ENCODE peak calls at places on chromosomes 2 and 18, in six cellular contexts. One of them, this sample, is unnamed.

GRCh38 chr2:179226961-179227259 is 37.7 kb downstream of the SESTD1 start:
- DNase-seq in lung: no peak
- DNase-seq in hippocampal formation: no peak
- DNase-seq in epithelial cell of proximal tubule: no peak
- DNase-seq in activated CD4-positive, alpha-beta T cell treated with anti-CD3 and anti-CD28 coated beads, Interleukin-2, amount 50 U/mL, for 4 hours: no peak
- DNase-seq in progenitor cell of endocrine pancreas: no peak
- DNase-seq in this sample: no peak

GRCh38 chr2:9757430-9758287 is 85.6 kb upstream of the TAF1B start:
- DNase-seq in epithelial cell of proximal tubule: no peak
- DNase-seq in hippocampal formation: peak; percentile 54
- DNase-seq in progenitor cell of endocrine pancreas: no peak
- DNase-seq in lung: no peak
- DNase-seq in activated CD4-positive, alpha-beta T cell treated with anti-CD3 and anti-CD28 coated beads, Interleukin-2, amount 50 U/mL, for 4 hours: no peak
- DNase-seq in this sample: peak; percentile 35

GRCh38 chr2:101949304-101949703 is 42.5 kb upstream of the IL1R2 start:
- DNase-seq in activated CD4-positive, alpha-beta T cell treated with anti-CD3 and anti-CD28 coated beads, Interleukin-2, amount 50 U/mL, for 4 hours: no peak
- DNase-seq in progenitor cell of endocrine pancreas: no peak
- DNase-seq in lung: no peak
- DNase-seq in hippocampal formation: no peak
- DNase-seq in epithelial cell of proximal tubule: no peak
- DNase-seq in this sample: no peak

GRCh38 chr2:11006191-11006590 is 94.5 kb downstream of the KCNF1 start:
- DNase-seq in progenitor cell of endocrine pancreas: no peak
- DNase-seq in hippocampal formation: no peak
- DNase-seq in lung: no peak
- DNase-seq in epithelial cell of proximal tubule: no peak
- DNase-seq in activated CD4-positive, alpha-beta T cell treated with anti-CD3 and anti-CD28 coated beads, Interleukin-2, amount 50 U/mL, for 4 hours: no peak
- DNase-seq in this sample: no peak

GRCh38 chr18:36856815-36857214 is 27.9 kb downstream of the KIAA1328 start:
- DNase-seq in hippocampal formation: no peak
- DNase-seq in epithelial cell of proximal tubule: no peak
- DNase-seq in lung: no peak
- DNase-seq in progenitor cell of endocrine pancreas: no peak
- DNase-seq in activated CD4-positive, alpha-beta T cell treated with anti-CD3 and anti-CD28 coated beads, Interleukin-2, amount 50 U/mL, for 4 hours: no peak
- DNase-seq in this sample: no peak

GRCh38 chr18:23822590-23823385 is 133.5 kb downstream of the LAMA3 start:
- DNase-seq in progenitor cell of endocrine pancreas: no peak
- DNase-seq in epithelial cell of proximal tubule: peak; percentile 89
- DNase-seq in activated CD4-positive, alpha-beta T cell treated with anti-CD3 and anti-CD28 coated beads, Interleukin-2, amount 50 U/mL, for 4 hours: no peak
- DNase-seq in lung: no peak
- DNase-seq in hippocampal formation: no peak
- DNase-seq in this sample: no peak

GRCh38 chr2:65046633-65047407 is 9.4 kb upstream of the CEP68 start:
- DNase-seq in hippocampal formation: no peak
- DNase-seq in epithelial cell of proximal tubule: no peak
- DNase-seq in progenitor cell of endocrine pancreas: no peak
- DNase-seq in lung: no peak
- DNase-seq in activated CD4-positive, alpha-beta T cell treated with anti-CD3 and anti-CD28 coated beads, Interleukin-2, amount 50 U/mL, for 4 hours: no peak
- DNase-seq in this sample: no peak

GRCh38 chr2:14451312-14451711 is 181.2 kb upstream of the LRATD1 start:
- DNase-seq in hippocampal formation: no peak
- DNase-seq in progenitor cell of endocrine pancreas: no peak
- DNase-seq in lung: no peak
- DNase-seq in epithelial cell of proximal tubule: no peak
- DNase-seq in activated CD4-positive, alpha-beta T cell treated with anti-CD3 and anti-CD28 coated beads, Interleukin-2, amount 50 U/mL, for 4 hours: no peak
- DNase-seq in this sample: no peak

GRCh38 chr18:37299471-37300304 is 265.9 kb downstream of the CELF4 start:
- DNase-seq in epithelial cell of proximal tubule: peak; percentile 95
- DNase-seq in hippocampal formation: peak; percentile 20
- DNase-seq in progenitor cell of endocrine pancreas: no peak
- DNase-seq in lung: peak; percentile 85
- DNase-seq in activated CD4-positive, alpha-beta T cell treated with anti-CD3 and anti-CD28 coated beads, Interleukin-2, amount 50 U/mL, for 4 hours: no peak
- DNase-seq in this sample: peak; percentile 56

GRCh38 chr2:230011617-230012016 is 57.1 kb downstream of the SLC16A14 start:
- DNase-seq in lung: no peak
- DNase-seq in progenitor cell of endocrine pancreas: no peak
- DNase-seq in activated CD4-positive, alpha-beta T cell treated with anti-CD3 and anti-CD28 coated beads, Interleukin-2, amount 50 U/mL, for 4 hours: no peak
- DNase-seq in hippocampal formation: no peak
- DNase-seq in epithelial cell of proximal tubule: no peak
- DNase-seq in this sample: no peak

GRCh38 chr18:34595673-34596072 is 114.4 kb upstream of the DTNA start:
- DNase-seq in activated CD4-positive, alpha-beta T cell treated with anti-CD3 and anti-CD28 coated beads, Interleukin-2, amount 50 U/mL, for 4 hours: no peak
- DNase-seq in epithelial cell of proximal tubule: no peak
- DNase-seq in hippocampal formation: no peak
- DNase-seq in progenitor cell of endocrine pancreas: no peak
- DNase-seq in lung: no peak
- DNase-seq in this sample: no peak

GRCh38 chr2:154449951-154450658 is 248.4 kb upstream of the KCNJ3 start:
- DNase-seq in lung: no peak
- DNase-seq in progenitor cell of endocrine pancreas: no peak
- DNase-seq in activated CD4-positive, alpha-beta T cell treated with anti-CD3 and anti-CD28 coated beads, Interleukin-2, amount 50 U/mL, for 4 hours: no peak
- DNase-seq in epithelial cell of proximal tubule: no peak
- DNase-seq in hippocampal formation: no peak
- DNase-seq in this sample: no peak

This sample was measured in hypothalamus.